ENCODE peak calls at places on chromosome 6, in four cellular contexts. One of them, this sample, is unnamed.

GRCh38 chr6:3628143-3628840 is 123.2 kb downstream of the PXDC1 start:
- DNase-seq in IMR-90: no peak
- DNase-seq in neuronal stem cell: no peak
- DNase-seq in H9: no peak
- DNase-seq in this sample: no peak

GRCh38 chr6:48141975-48142374 is 31.0 kb upstream of the PTCHD4 start:
- DNase-seq in IMR-90: no peak
- DNase-seq in neuronal stem cell: no peak
- DNase-seq in H9: no peak
- DNase-seq in this sample: no peak

GRCh38 chr6:168196385-168196860 is 117.4 kb upstream of the FRMD1 start:
- DNase-seq in IMR-90: no peak
- DNase-seq in neuronal stem cell: no peak
- DNase-seq in H9: peak; percentile 18
- DNase-seq in this sample: no peak

GRCh38 chr6:80363501-80363900 is 257.0 kb downstream of the BCKDHB start:
- DNase-seq in IMR-90: peak; percentile 25
- DNase-seq in neuronal stem cell: no peak
- DNase-seq in H9: no peak
- DNase-seq in this sample: no peak

GRCh38 chr6:44061375-44062104 is 65.7 kb downstream of the MRPL14 start:
- DNase-seq in IMR-90: peak; percentile 84
- DNase-seq in neuronal stem cell: no peak
- DNase-seq in H9: no peak
- DNase-seq in this sample: no peak

GRCh38 chr6:1527098-1527497 is 82.6 kb upstream of the FOXC1 start:
- DNase-seq in IMR-90: peak; percentile 58
- DNase-seq in neuronal stem cell: no peak
- DNase-seq in H9: peak; percentile 58
- DNase-seq in this sample: peak; percentile 76

GRCh38 chr6:128305228-128305627 is 215.2 kb downstream of the PTPRK start:
- DNase-seq in IMR-90: peak; percentile 72
- DNase-seq in neuronal stem cell: no peak
- DNase-seq in H9: no peak
- DNase-seq in this sample: no peak

GRCh38 chr6:148128014-148128730 is 214.5 kb upstream of the SASH1 start:
- DNase-seq in IMR-90: no peak
- DNase-seq in neuronal stem cell: no peak
- DNase-seq in H9: no peak
- DNase-seq in this sample: no peak

GRCh38 chr6:147135211-147135672 is 69.0 kb upstream of the STXBP5 start:
- DNase-seq in IMR-90: peak; percentile 95
- DNase-seq in neuronal stem cell: no peak
- DNase-seq in H9: no peak
- DNase-seq in this sample: no peak

GRCh38 chr6:44145839-44146238 is 12.8 kb upstream of the CAPN11 start:
- DNase-seq in IMR-90: no peak
- DNase-seq in neuronal stem cell: no peak
- DNase-seq in H9: no peak
- DNase-seq in this sample: no peak

GRCh38 chr6:139595183-139595582 is 220.7 kb upstream of the CITED2 start:
- DNase-seq in IMR-90: peak; percentile 65
- DNase-seq in neuronal stem cell: no peak
- DNase-seq in H9: no peak
- DNase-seq in this sample: no peak

GRCh38 chr6:22605736-22606135 is 36.4 kb downstream of the HDGFL1 start:
- DNase-seq in IMR-90: peak; percentile 36
- DNase-seq in neuronal stem cell: no peak
- DNase-seq in H9: no peak
- DNase-seq in this sample: no peak

GRCh38 chr6:130694617-130695016 is 132.6 kb upstream of the SMLR1 start:
- DNase-seq in IMR-90: peak; percentile 27
- DNase-seq in neuronal stem cell: no peak
- DNase-seq in H9: no peak
- DNase-seq in this sample: no peak

GRCh38 chr6:66970373-66970772 is 1263.3 kb upstream of the EYS start:
- DNase-seq in IMR-90: no peak
- DNase-seq in neuronal stem cell: no peak
- DNase-seq in H9: no peak
- DNase-seq in this sample: no peak

GRCh38 chr6:142827356-142827755 is 117.6 kb downstream of the HIVEP2 start:
- DNase-seq in IMR-90: no peak
- DNase-seq in neuronal stem cell: no peak
- DNase-seq in H9: no peak
- DNase-seq in this sample: no peak

GRCh38 chr6:168154263-168154917 is 75.4 kb upstream of the FRMD1 start:
- DNase-seq in IMR-90: no peak
- DNase-seq in neuronal stem cell: no peak
- DNase-seq in H9: peak; percentile 14
- DNase-seq in this sample: no peak

GRCh38 chr6:152046118-152046517 is 238.6 kb downstream of the ESR1 start:
- DNase-seq in IMR-90: no peak
- DNase-seq in neuronal stem cell: no peak
- DNase-seq in H9: no peak
- DNase-seq in this sample: no peak

DNA sequence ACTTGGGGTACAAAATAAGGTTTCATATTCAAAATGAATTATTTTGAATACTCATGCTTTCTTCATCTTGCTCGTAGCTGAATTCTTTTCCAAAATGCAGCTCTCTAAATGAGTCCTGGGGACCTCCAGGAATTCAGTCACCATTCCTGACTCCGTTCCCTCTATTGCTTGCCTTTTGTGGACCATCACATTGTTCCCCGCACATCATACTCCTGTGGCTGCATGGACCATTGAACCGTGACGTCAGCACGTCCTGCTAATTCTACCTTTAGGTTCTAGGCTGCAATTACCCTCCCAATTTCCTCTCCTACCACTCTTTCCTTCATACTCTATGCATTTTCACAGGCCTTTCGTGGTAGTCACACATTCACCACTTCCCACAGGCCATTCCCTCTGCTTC is 173.1 kb upstream of the ID4 start:
- DNase-seq in IMR-90: no peak
- DNase-seq in neuronal stem cell: no peak
- DNase-seq in H9: no peak
- DNase-seq in this sample: no peak
- H2AK5ac ChIP-seq in IMR-90: no peak overlapping the region
- H2AK5ac ChIP-seq in neuronal stem cell: no peak overlapping the region
- H2AK5ac ChIP-seq in H9: no peak overlapping the region
- H2AK5ac ChIP-seq in this sample: no peak overlapping the region

GRCh38 chr6:16635291-16635809 is 125.9 kb downstream of the ATXN1 start:
- DNase-seq in IMR-90: no peak
- DNase-seq in neuronal stem cell: no peak
- DNase-seq in H9: no peak
- DNase-seq in this sample: no peak

GRCh38 chr6:16635810-16636602 is 125.3 kb downstream of the ATXN1 start:
- DNase-seq in IMR-90: peak; percentile 66
- DNase-seq in neuronal stem cell: no peak
- DNase-seq in H9: peak; percentile 48
- DNase-seq in this sample: peak; percentile 80

GRCh38 chr6:16633961-16634360 is 127.3 kb downstream of the ATXN1 start:
- DNase-seq in IMR-90: no peak
- DNase-seq in neuronal stem cell: no peak
- DNase-seq in H9: no peak
- DNase-seq in this sample: no peak

GRCh38 chr6:16634855-16635254 is 126.4 kb downstream of the ATXN1 start:
- DNase-seq in IMR-90: no peak
- DNase-seq in neuronal stem cell: no peak
- DNase-seq in H9: no peak
- DNase-seq in this sample: no peak

GRCh38 chr6:16633465-16633864 is 127.8 kb downstream of the ATXN1 start:
- DNase-seq in IMR-90: no peak
- DNase-seq in neuronal stem cell: no peak
- DNase-seq in H9: no peak
- DNase-seq in this sample: no peak
- H3K23ac ChIP-seq in IMR-90: no peak overlapping the region
- H3K23ac ChIP-seq in neuronal stem cell: no peak overlapping the region
- H3K23ac ChIP-seq in H9: no peak overlapping the region
- H3K23ac ChIP-seq in this sample: no peak overlapping the region

DNA sequence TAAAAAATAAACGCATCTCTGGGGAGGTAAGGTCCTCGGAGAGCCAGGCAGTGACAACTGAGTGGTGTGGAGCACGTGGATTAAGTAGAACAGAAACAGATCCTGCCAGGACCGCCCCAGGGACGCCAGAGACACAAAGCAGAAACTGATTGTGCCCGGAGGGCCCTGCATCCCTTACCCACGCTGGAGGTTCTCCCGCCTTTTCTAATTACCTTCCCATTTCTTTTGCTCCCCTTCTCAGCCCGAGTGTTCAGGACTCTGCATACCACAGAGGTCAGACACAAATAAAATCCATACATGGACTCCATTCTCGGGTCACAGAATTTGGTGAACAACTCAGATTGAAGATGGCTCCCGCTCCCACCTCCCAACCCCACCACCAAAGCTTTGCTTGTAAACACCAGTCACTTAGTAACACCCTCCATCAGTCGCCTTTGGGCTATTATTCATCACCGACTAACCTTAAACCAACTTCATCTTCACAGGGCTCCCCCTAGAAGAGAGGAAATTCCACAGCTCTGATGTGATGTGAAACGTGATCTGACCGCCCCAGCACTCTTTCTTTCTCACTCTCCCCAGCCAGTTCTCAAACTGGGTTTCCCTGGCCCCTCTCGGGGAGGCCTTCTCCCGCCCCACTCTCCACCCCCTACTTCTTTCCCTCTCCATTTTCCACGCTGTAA is 32.6 kb upstream of the PIM1 start:
- DNase-seq in IMR-90: peak; percentile 99
- DNase-seq in neuronal stem cell: peak; percentile 92
- DNase-seq in H9: no peak
- DNase-seq in this sample: peak; percentile 100
- H2AK5ac ChIP-seq in IMR-90: peak overlapping the region; percentile 88
- H2AK5ac ChIP-seq in neuronal stem cell: peak overlapping the region; percentile 29
- H2AK5ac ChIP-seq in H9: peak overlapping the region; percentile 93
- H2AK5ac ChIP-seq in this sample: no peak overlapping the region

GRCh38 chr6:28384143-28384533 is 15.4 kb downstream of the ZSCAN12 start:
- DNase-seq in IMR-90: no peak
- DNase-seq in neuronal stem cell: no peak
- DNase-seq in H9: no peak
- DNase-seq in this sample: no peak
- H3K23ac ChIP-seq in IMR-90: no peak overlapping the region
- H3K23ac ChIP-seq in neuronal stem cell: no peak overlapping the region
- H3K23ac ChIP-seq in H9: no peak overlapping the region
- H3K23ac ChIP-seq in this sample: no peak overlapping the region

GRCh38 chr6:158644227-158645063 is at the start of gene DYNLT1:
- DNase-seq in IMR-90: peak; percentile 84
- DNase-seq in neuronal stem cell: peak; percentile 95
- DNase-seq in H9: peak; percentile 96
- DNase-seq in this sample: peak; percentile 95
- H2AK5ac ChIP-seq in IMR-90: peak within 1 kb of the TSS; percentile 92
- H2AK5ac ChIP-seq in neuronal stem cell: peak within 1 kb of the TSS; percentile 86
- H2AK5ac ChIP-seq in H9: no peak within 1 kb of the TSS
- H2AK5ac ChIP-seq in this sample: peak within 1 kb of the TSS; percentile 46

DNA sequence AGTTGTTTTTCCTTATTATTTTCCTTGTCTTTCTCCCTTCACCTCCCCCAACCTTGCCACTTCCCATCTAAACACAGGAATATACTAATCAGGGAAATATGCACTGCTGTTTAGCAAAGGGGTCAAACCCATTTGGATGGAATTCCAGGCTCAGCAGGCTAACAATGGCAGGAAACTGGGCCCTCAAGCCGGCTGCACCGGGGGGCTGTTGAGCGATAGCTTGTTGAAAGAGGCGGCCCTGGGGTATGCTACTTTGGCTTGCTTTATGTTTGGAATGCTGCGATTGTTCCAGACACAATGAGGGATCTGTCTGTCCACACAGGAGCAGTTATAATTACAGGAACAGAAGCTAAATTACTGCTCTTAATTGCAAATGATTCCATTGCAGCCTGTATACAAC is 112.7 kb downstream of the TMEM170B start:
- DNase-seq in IMR-90: peak; percentile 90
- DNase-seq in neuronal stem cell: peak; percentile 61
- DNase-seq in H9: peak; percentile 83
- DNase-seq in this sample: peak; percentile 97
- H3K23ac ChIP-seq in IMR-90: peak overlapping the region; percentile 78
- H3K23ac ChIP-seq in neuronal stem cell: no peak overlapping the region
- H3K23ac ChIP-seq in H9: no peak overlapping the region
- H3K23ac ChIP-seq in this sample: no peak overlapping the region